ENCODE peak calls at places on chromosomes 11 and 22, in seven cellular contexts. L, Z, K, N, O, D and F are unnamed samples.

GRCh38 chr11:120647681-120648080 is 136.1 kb downstream of the GRIK4 start:
- DNase-seq in L (no peak), Z (no peak), K (no peak), N (no peak), O (peak; percentile 75), D (no peak), F (no peak)

GRCh38 chr11:75439026-75439425 is 6.0 kb upstream of the KLHL35 start:
- DNase-seq in L (no peak), Z (no peak), K (no peak), N (no peak), O (no peak), D (no peak), F (no peak)

GRCh38 chr11:67060111-67060522 is 3.5 kb downstream of the RHOD start:
- DNase-seq in L (no peak), Z (no peak), K (no peak), N (no peak), O (no peak), D (peak; percentile 78), F (no peak)

GRCh38 chr11:6911378-6911777 is 9.4 kb upstream of the OR2D3 start:
- DNase-seq in L (no peak), Z (no peak), K (no peak), N (no peak), O (no peak), D (no peak), F (no peak)

GRCh38 chr22:41360126-41360525 is 21.6 kb upstream of the TEF start:
- DNase-seq in L (peak; percentile 45), Z (no peak), K (no peak), N (no peak), O (no peak), D (no peak), F (no peak)

GRCh38 chr11:45859661-45860140 is 12.4 kb downstream of the CRY2 start:
- DNase-seq in L (peak; percentile 82), Z (peak; percentile 100), K (peak; percentile 94), N (no peak), O (peak; percentile 97), D (peak; percentile 83), F (peak; percentile 98)

GRCh38 chr11:69351460-69351859 is 57.5 kb downstream of the MYEOV start:
- DNase-seq in L (no peak), Z (peak; percentile 82), K (no peak), N (peak; percentile 88), O (no peak), D (peak; percentile 51), F (peak; percentile 65)

GRCh38 chr11:37857726-37858125 is 1259.7 kb upstream of the RAG2 start:
- DNase-seq in L (no peak), Z (no peak), K (no peak), N (no peak), O (no peak), D (no peak), F (no peak)

GRCh38 chr11:2951235-2952110 is 22.3 kb upstream of the PHLDA2 start:
- DNase-seq in L (no peak), Z (peak; percentile 60), K (no peak), N (peak; percentile 29), O (no peak), D (no peak), F (peak; percentile 56)

GRCh38 chr11:96127596-96127959 is 203.7 kb upstream of the MTMR2 start:
- DNase-seq in L (no peak), Z (peak; percentile 58), K (no peak), N (no peak), O (no peak), D (no peak), F (no peak)

GRCh38 chr11:124174001-124174400 is 9.1 kb upstream of the OR10D3 start:
- DNase-seq in L (peak; percentile 55), Z (peak; percentile 42), K (no peak), N (peak; percentile 14), O (no peak), D (peak; percentile 19), F (peak; percentile 59)

GRCh38 chr11:70717961-70718595 is 319.7 kb downstream of the CTTN start:
- DNase-seq in L (peak; percentile 70), Z (no peak), K (no peak), N (no peak), O (no peak), D (no peak), F (no peak)

GRCh38 chr11:102589047-102589459 is 36.1 kb downstream of the MMP20 start:
- DNase-seq in L (no peak), Z (no peak), K (no peak), N (no peak), O (no peak), D (no peak), F (no peak)

GRCh38 chr22:31105282-31105929 is 2.0 kb downstream of the SELENOM start:
- DNase-seq in L (no peak), Z (no peak), K (no peak), N (no peak), O (no peak), D (no peak), F (no peak)

GRCh38 chr22:45686004-45686403 is 14.4 kb downstream of the ATXN10 start:
- DNase-seq in L (no peak), Z (peak; percentile 34), K (no peak), N (no peak), O (no peak), D (no peak), F (peak; percentile 49)